ENCODE peak calls at places on chromosomes 1 and 21, in four cellular contexts. One of them, this sample, is unnamed.

GRCh38 chr1:165927169-165927568 is 99.8 kb downstream of the UCK2 start:
- DNase-seq in Panc1: no peak
- DNase-seq in AG08396: no peak
- DNase-seq in activated T-cell treated with anti-CD3 and anti-CD28 coated beads for 24 hours: no peak
- DNase-seq in this sample: no peak

GRCh38 chr1:179366093-179366800 is 476 bp downstream of the AXDND1 start:
- DNase-seq in AG08396: peak
- DNase-seq in activated T-cell treated with anti-CD3 and anti-CD28 coated beads for 24 hours: no peak
- DNase-seq in Panc1: no peak
- DNase-seq in this sample: no peak

GRCh38 chr1:228370439-228370940 is 36.1 kb downstream of the TRIM11 start:
- DNase-seq in activated T-cell treated with anti-CD3 and anti-CD28 coated beads for 24 hours: no peak
- DNase-seq in AG08396: no peak
- DNase-seq in Panc1: no peak
- DNase-seq in this sample: no peak

GRCh38 chr1:153260980-153261792 is 1.7 kb downstream of the LORICRIN start:
- DNase-seq in AG08396: peak
- DNase-seq in Panc1: no peak
- DNase-seq in activated T-cell treated with anti-CD3 and anti-CD28 coated beads for 24 hours: no peak
- DNase-seq in this sample: no peak

GRCh38 chr1:40862008-40862863 is at the start of gene CITED4:
- DNase-seq in AG08396: peak
- DNase-seq in activated T-cell treated with anti-CD3 and anti-CD28 coated beads for 24 hours: peak
- DNase-seq in Panc1: peak
- DNase-seq in this sample: no peak

GRCh38 chr1:25564777-25565176 is 21.4 kb downstream of the LDLRAP1 start:
- DNase-seq in activated T-cell treated with anti-CD3 and anti-CD28 coated beads for 24 hours: no peak
- DNase-seq in AG08396: no peak
- DNase-seq in Panc1: no peak
- DNase-seq in this sample: no peak

GRCh38 chr1:235270625-235271024 is 57.4 kb downstream of the ARID4B start:
- DNase-seq in AG08396: peak
- DNase-seq in activated T-cell treated with anti-CD3 and anti-CD28 coated beads for 24 hours: no peak
- DNase-seq in Panc1: no peak
- DNase-seq in this sample: peak

GRCh38 chr1:8390707-8391106 is 72.8 kb downstream of the SLC45A1 start:
- DNase-seq in activated T-cell treated with anti-CD3 and anti-CD28 coated beads for 24 hours: no peak
- DNase-seq in AG08396: no peak
- DNase-seq in Panc1: no peak
- DNase-seq in this sample: no peak

GRCh38 chr1:17540255-17541001 is 930 bp downstream of the ARHGEF10L start:
- DNase-seq in AG08396: peak
- DNase-seq in Panc1: no peak
- DNase-seq in activated T-cell treated with anti-CD3 and anti-CD28 coated beads for 24 hours: no peak
- DNase-seq in this sample: no peak

GRCh38 chr1:62891961-62892562 is 108.1 kb downstream of the ATG4C start:
- DNase-seq in Panc1: no peak
- DNase-seq in AG08396: no peak
- DNase-seq in activated T-cell treated with anti-CD3 and anti-CD28 coated beads for 24 hours: no peak
- DNase-seq in this sample: peak

GRCh38 chr1:117093091-117093534 is 28.4 kb downstream of the TRIM45 start:
- DNase-seq in activated T-cell treated with anti-CD3 and anti-CD28 coated beads for 24 hours: no peak
- DNase-seq in Panc1: no peak
- DNase-seq in AG08396: peak
- DNase-seq in this sample: peak

GRCh38 chr1:67834246-67834877 is 1.1 kb upstream of the GNG12 start:
- DNase-seq in Panc1: no peak
- DNase-seq in activated T-cell treated with anti-CD3 and anti-CD28 coated beads for 24 hours: no peak
- DNase-seq in AG08396: no peak
- DNase-seq in this sample: no peak

GRCh38 chr1:244212792-244213475 is 161.9 kb downstream of the ZBTB18 start:
- DNase-seq in AG08396: no peak
- DNase-seq in activated T-cell treated with anti-CD3 and anti-CD28 coated beads for 24 hours: no peak
- DNase-seq in Panc1: no peak
- DNase-seq in this sample: no peak

GRCh38 chr1:21324368-21325137 is 34.3 kb upstream of the ECE1 start:
- DNase-seq in AG08396: peak
- DNase-seq in Panc1: no peak
- DNase-seq in activated T-cell treated with anti-CD3 and anti-CD28 coated beads for 24 hours: peak
- DNase-seq in this sample: peak

GRCh38 chr1:39609618-39610331 is 29.7 kb downstream of the HEYL start:
- DNase-seq in activated T-cell treated with anti-CD3 and anti-CD28 coated beads for 24 hours: peak
- DNase-seq in AG08396: peak
- DNase-seq in Panc1: peak
- DNase-seq in this sample: no peak

GRCh38 chr21:14259669-14260458 is 43.9 kb downstream of the RBM11 start:
- DNase-seq in activated T-cell treated with anti-CD3 and anti-CD28 coated beads for 24 hours: no peak
- DNase-seq in Panc1: peak
- DNase-seq in AG08396: peak
- DNase-seq in this sample: peak

GRCh38 chr1:94716966-94717365 is 103.2 kb upstream of the SLC44A3 start:
- DNase-seq in activated T-cell treated with anti-CD3 and anti-CD28 coated beads for 24 hours: no peak
- DNase-seq in AG08396: no peak
- DNase-seq in Panc1: no peak
- DNase-seq in this sample: no peak

GRCh38 chr1:101905298-101905794 is 91.4 kb downstream of the OLFM3 start:
- DNase-seq in Panc1: no peak
- DNase-seq in AG08396: no peak
- DNase-seq in activated T-cell treated with anti-CD3 and anti-CD28 coated beads for 24 hours: no peak
- DNase-seq in this sample: peak

GRCh38 chr1:19643602-19644419 is at the start of gene NBL1:
- DNase-seq in Panc1: no peak
- DNase-seq in AG08396: peak
- DNase-seq in activated T-cell treated with anti-CD3 and anti-CD28 coated beads for 24 hours: peak
- DNase-seq in this sample: no peak

GRCh38 chr1:156949127-156949526 is 28.7 kb downstream of the LRRC71 start:
- DNase-seq in activated T-cell treated with anti-CD3 and anti-CD28 coated beads for 24 hours: no peak
- DNase-seq in AG08396: no peak
- DNase-seq in Panc1: no peak
- DNase-seq in this sample: no peak

GRCh38 chr1:231395051-231395995 is 26.8 kb downstream of the EGLN1 start:
- DNase-seq in activated T-cell treated with anti-CD3 and anti-CD28 coated beads for 24 hours: no peak
- DNase-seq in Panc1: peak
- DNase-seq in AG08396: peak
- DNase-seq in this sample: peak

GRCh38 chr1:16628361-16629111 is 15.2 kb upstream of the NBPF1 start:
- DNase-seq in AG08396: no peak
- DNase-seq in Panc1: no peak
- DNase-seq in activated T-cell treated with anti-CD3 and anti-CD28 coated beads for 24 hours: no peak
- DNase-seq in this sample: no peak

GRCh38 chr1:193480755-193481154 is 294.3 kb upstream of the B3GALT2 start:
- DNase-seq in AG08396: no peak
- DNase-seq in activated T-cell treated with anti-CD3 and anti-CD28 coated beads for 24 hours: no peak
- DNase-seq in Panc1: no peak
- DNase-seq in this sample: no peak

GRCh38 chr1:145878724-145879123 is 6.9 kb downstream of the ANKRD35 start:
- DNase-seq in Panc1: no peak
- DNase-seq in activated T-cell treated with anti-CD3 and anti-CD28 coated beads for 24 hours: no peak
- DNase-seq in AG08396: no peak
- DNase-seq in this sample: no peak

GRCh38 chr1:108725906-108726305 is 13.2 kb downstream of the FNDC7 start:
- DNase-seq in AG08396: no peak
- DNase-seq in activated T-cell treated with anti-CD3 and anti-CD28 coated beads for 24 hours: no peak
- DNase-seq in Panc1: no peak
- DNase-seq in this sample: no peak

GRCh38 chr1:6582370-6582769 is 2.6 kb downstream of the ZBTB48 start:
- DNase-seq in Panc1: no peak
- DNase-seq in activated T-cell treated with anti-CD3 and anti-CD28 coated beads for 24 hours: no peak
- DNase-seq in AG08396: no peak
- DNase-seq in this sample: no peak

GRCh38 chr1:221711642-221712041 is 30.2 kb downstream of the DUSP10 start:
- DNase-seq in activated T-cell treated with anti-CD3 and anti-CD28 coated beads for 24 hours: no peak
- DNase-seq in Panc1: no peak
- DNase-seq in AG08396: no peak
- DNase-seq in this sample: no peak

GRCh38 chr1:147273409-147274307 is 31.2 kb downstream of the CHD1L start:
- DNase-seq in Panc1: peak
- DNase-seq in activated T-cell treated with anti-CD3 and anti-CD28 coated beads for 24 hours: no peak
- DNase-seq in AG08396: peak
- DNase-seq in this sample: peak

GRCh38 chr1:159783724-159784123 is 3.0 kb downstream of the DUSP23 start:
- DNase-seq in AG08396: no peak
- DNase-seq in Panc1: no peak
- DNase-seq in activated T-cell treated with anti-CD3 and anti-CD28 coated beads for 24 hours: no peak
- DNase-seq in this sample: no peak

GRCh38 chr1:244654284-244655038 is 1.5 kb downstream of the DESI2 start:
- DNase-seq in AG08396: peak
- DNase-seq in activated T-cell treated with anti-CD3 and anti-CD28 coated beads for 24 hours: no peak
- DNase-seq in Panc1: no peak
- DNase-seq in this sample: no peak

GRCh38 chr1:197899037-197899436 is 3.4 kb upstream of the C1orf53 start:
- DNase-seq in AG08396: no peak
- DNase-seq in Panc1: no peak
- DNase-seq in activated T-cell treated with anti-CD3 and anti-CD28 coated beads for 24 hours: no peak
- DNase-seq in this sample: no peak

This sample was measured in H4.